ENCODE peak calls at places on chromosomes 5 and 9, in seven cellular contexts. Z is heart left ventricle; R is RCC 7860; D is cardiac fibroblast; X is stimulated activated naive CD4-positive, alpha-beta T cell; C is H9; I is left cardiac atrium. Q is an unnamed sample.

GRCh38 chr9:86082870-86083269 is 16.5 kb downstream of the GOLM1 start:
- DNase-seq in D (peak), I (no peak), Z (no peak), X (no peak), C (no peak), R (no peak), Q (no peak)

GRCh38 chr9:27019589-27019988 is 14.1 kb upstream of the LRRC19 start:
- DNase-seq in C (no peak), I (no peak), D (peak), R (no peak), X (no peak), Z (no peak), Q (no peak)

GRCh38 chr5:170076707-170077106 is 29.0 kb upstream of the FOXI1 start:
- DNase-seq in D (no peak), I (no peak), Z (no peak), X (no peak), R (no peak), C (no peak), Q (no peak)

GRCh38 chr9:109793196-109793595 is 13.2 kb downstream of the PALM2AKAP2 start:
- DNase-seq in D (peak), X (no peak), R (peak), C (no peak), I (no peak), Z (no peak), Q (no peak)

GRCh38 chr5:87099246-87099914 is 168.3 kb upstream of the RASA1 start:
- DNase-seq in Z (no peak), C (no peak), X (no peak), D (no peak), R (no peak), I (no peak), Q (no peak)

GRCh38 chr9:100112677-100113336 is 13.8 kb downstream of the INVS start:
- DNase-seq in I (no peak), C (no peak), D (no peak), Z (no peak), R (no peak), X (no peak), Q (no peak)

GRCh38 chr5:97088774-97089148 is 53.6 kb downstream of the LIX1 start:
- DNase-seq in D (no peak), I (no peak), X (no peak), Z (no peak), R (no peak), C (no peak), Q (peak)

GRCh38 chr9:124480621-124480981 is 26.6 kb downstream of the NR5A1 start:
- DNase-seq in D (peak), Z (no peak), C (peak), R (no peak), I (no peak), X (no peak), Q (no peak)

GRCh38 chr9:74577956-74578355 is 80.8 kb downstream of the RORB start:
- DNase-seq in C (no peak), D (peak), X (no peak), Z (no peak), R (no peak), I (no peak), Q (no peak)

GRCh38 chr9:136324501-136325300 is 2.6 kb upstream of the GPSM1 start:
- DNase-seq in X (no peak), I (peak), D (no peak), Z (peak), C (no peak), R (no peak), Q (no peak)

GRCh38 chr9:14347408-14348224 is 33.7 kb upstream of the NFIB start:
- DNase-seq in X (no peak), C (peak), R (no peak), I (peak), Z (peak), D (peak), Q (no peak)

GRCh38 chr9:132857031-132857430 is 21.1 kb downstream of the AK8 start:
- DNase-seq in X (no peak), D (peak), Z (peak), R (no peak), C (no peak), I (peak), Q (no peak)

GRCh38 chr5:18333841-18334240 is 699.6 kb downstream of the TAF11L14 start:
- DNase-seq in Z (no peak), D (no peak), I (no peak), X (no peak), R (no peak), C (no peak), Q (no peak)